ENCODE peak calls at places on chromosomes 2 and 18, in nine cellular contexts. Y, V, S, M, K, W, D, H and N are unnamed samples.
A peak's percentile ranks its signal among the peaks of the same experiment; 100 is the strongest.

GRCh38 chr2:107988108-107988507 is 1.8 kb downstream of the SLC5A7 start:
- DNase-seq in Y (no peak), V (no peak), S (no peak), M (no peak), K (no peak), W (no peak), D (no peak), H (no peak), N (no peak)

GRCh38 chr2:144364988-144365738 is 154.8 kb downstream of the ZEB2 start:
- DNase-seq in Y (no peak), V (no peak), S (no peak), M (no peak), K (no peak), W (no peak), D (no peak), H (no peak), N (peak; percentile 48)

GRCh38 chr18:41501848-41502247 is 453.2 kb upstream of the PIK3C3 start:
- DNase-seq in Y (no peak), V (no peak), S (no peak), M (no peak), K (no peak), W (peak; percentile 52), D (no peak), H (no peak), N (no peak)

GRCh38 chr2:232473467-232473890 is 14.2 kb downstream of the ECEL1 start:
- DNase-seq in Y (no peak), V (no peak), S (no peak), M (no peak), K (no peak), W (no peak), D (no peak), H (no peak), N (no peak)

GRCh38 chr2:45055261-45055660 is 46.0 kb upstream of the SIX2 start:
- DNase-seq in Y (no peak), V (no peak), S (no peak), M (no peak), K (no peak), W (no peak), D (no peak), H (no peak), N (no peak)

GRCh38 chr18:2522112-2522511 is 49.2 kb downstream of the METTL4 start:
- DNase-seq in Y (no peak), V (no peak), S (no peak), M (no peak), K (no peak), W (no peak), D (no peak), H (no peak), N (no peak)

GRCh38 chr18:23627964-23628363 is 34.7 kb downstream of the ANKRD29 start:
- DNase-seq in Y (no peak), V (no peak), S (no peak), M (no peak), K (no peak), W (no peak), D (no peak), H (no peak), N (no peak)

GRCh38 chr18:60413944-60414547 is 41.5 kb upstream of the MC4R start:
- DNase-seq in Y (no peak), V (no peak), S (no peak), M (no peak), K (no peak), W (no peak), D (no peak), H (no peak), N (no peak)